ENCODE peak calls at places on chromosomes 13 and 19, in eight cellular contexts. D is AG04450; P is activated naive CD8-positive, alpha-beta T cell treated with anti-CD3 and anti-CD28 coated beads for 36 hours; B is stromal cell of bone marrow; Y is myocyte; C is esophagus squamous epithelium; Q is NCI-H1105 treated with DMSO at 0.1 percent for 48 hours; J is activated CD4-positive, alpha-beta T cell treated with anti-CD3 and anti-CD28 coated beads, Interleukin-2, amount 50 U/mL, for 1 hour. T is an unnamed sample.
A peak's percentile ranks its signal among the peaks of the same experiment; 100 is the strongest.

GRCh38 chr13:34894756-34895155 is 47.3 kb upstream of the NBEA start:
- DNase-seq in D (no peak), P (no peak), B (no peak), Y (no peak), C (no peak), Q (no peak), J (no peak), T (no peak)

GRCh38 chr19:48501446-48501960 is 10.1 kb downstream of the LMTK3 start:
- DNase-seq in D (no peak), P (peak; percentile 67), B (no peak), Y (no peak), C (no peak), Q (peak; percentile 93), J (peak; percentile 56), T (no peak)

GRCh38 chr13:36736119-36736726 is 62.4 kb downstream of the SERTM1 start:
- DNase-seq in D (peak; percentile 37), P (peak; percentile 3), B (peak; percentile 38), Y (peak; percentile 69), C (no peak), Q (peak; percentile 52), J (peak; percentile 21), T (no peak)

GRCh38 chr19:50427997-50428425 is 4.7 kb upstream of the MYBPC2 start:
- DNase-seq in D (peak; percentile 11), P (no peak), B (peak; percentile 54), Y (peak; percentile 74), C (peak; percentile 44), Q (no peak), J (peak; percentile 37), T (no peak)

GRCh38 chr13:59034198-59034597 is 1129.5 kb downstream of the DIAPH3 start:
- DNase-seq in D (no peak), P (no peak), B (no peak), Y (no peak), C (no peak), Q (no peak), J (no peak), T (no peak)

GRCh38 chr13:29925457-29925856 is 75.0 kb upstream of the UBL3 start:
- DNase-seq in D (no peak), P (no peak), B (peak; percentile 92), Y (peak; percentile 79), C (peak; percentile 10), Q (peak; percentile 59), J (no peak), T (peak; percentile 90)

GRCh38 chr13:36352350-36352749 is 6.2 kb upstream of the SPART start:
- DNase-seq in D (no peak), P (no peak), B (no peak), Y (no peak), C (no peak), Q (no peak), J (no peak), T (no peak)

GRCh38 chr13:73465629-73465974 is 406.8 kb downstream of the KLF5 start:
- DNase-seq in D (no peak), P (no peak), B (peak; percentile 1), Y (no peak), C (no peak), Q (no peak), J (no peak), T (no peak)

GRCh38 chr13:107421028-107421427 is 794.3 kb downstream of the LIG4 start:
- DNase-seq in D (peak; percentile 7), P (no peak), B (peak; percentile 57), Y (no peak), C (no peak), Q (no peak), J (no peak), T (no peak)

GRCh38 chr13:47678201-47678963 is 322.7 kb downstream of the SUCLA2 start:
- DNase-seq in D (no peak), P (no peak), B (no peak), Y (no peak), C (no peak), Q (no peak), J (no peak), T (no peak)

GRCh38 chr19:11196406-11197287 is 698 bp downstream of the KANK2 start:
- DNase-seq in D (no peak), P (peak; percentile 14), B (no peak), Y (peak; percentile 67), C (no peak), Q (no peak), J (no peak), T (no peak)

GRCh38 chr13:60334310-60334709 is 62.7 kb upstream of the TDRD3 start:
- DNase-seq in D (no peak), P (no peak), B (no peak), Y (no peak), C (no peak), Q (no peak), J (no peak), T (no peak)

GRCh38 chr13:20860844-20861243 is 41.7 kb downstream of the XPO4 start:
- DNase-seq in D (no peak), P (no peak), B (no peak), Y (no peak), C (no peak), Q (no peak), J (no peak), T (no peak)

GRCh38 chr19:46493236-46494114 is 2.2 kb downstream of the PNMA8B start:
- DNase-seq in D (no peak), P (peak; percentile 40), B (no peak), Y (no peak), C (no peak), Q (no peak), J (peak; percentile 34), T (no peak)

GRCh38 chr19:51089786-51090185 is 7.1 kb upstream of the KLK14 start:
- DNase-seq in D (no peak), P (no peak), B (no peak), Y (no peak), C (no peak), Q (no peak), J (no peak), T (no peak)

GRCh38 chr19:2557093-2557440 is 81.1 kb downstream of the GADD45B start:
- DNase-seq in D (no peak), P (no peak), B (no peak), Y (no peak), C (no peak), Q (no peak), J (no peak), T (no peak)

GRCh38 chr13:105139380-105140285 is 1395.8 kb downstream of the EFNB2 start:
- DNase-seq in D (no peak), P (peak; percentile 60), B (peak; percentile 12), Y (peak; percentile 60), C (peak; percentile 4), Q (peak; percentile 68), J (peak; percentile 40), T (no peak)

GRCh38 chr19:35899547-35900214 is 659 bp downstream of the NFKBID start:
- DNase-seq in D (no peak), P (peak; percentile 89), B (peak; percentile 61), Y (peak; percentile 83), C (peak; percentile 48), Q (peak; percentile 69), J (peak; percentile 88), T (no peak)

GRCh38 chr19:44745386-44745831 is 3.1 kb upstream of the BCL3 start:
- DNase-seq in D (no peak), P (no peak), B (peak; percentile 78), Y (peak; percentile 91), C (no peak), Q (no peak), J (no peak), T (no peak)

GRCh38 chr19:22622901-22623840 is 11.0 kb upstream of the ZNF492 start:
- DNase-seq in D (no peak), P (no peak), B (no peak), Y (no peak), C (no peak), Q (no peak), J (no peak), T (no peak)

GRCh38 chr13:77093735-77094134 is 66.8 kb upstream of the FBXL3 start:
- DNase-seq in D (no peak), P (no peak), B (no peak), Y (no peak), C (no peak), Q (no peak), J (no peak), T (no peak)

GRCh38 chr19:39146686-39147450 is 21.3 kb downstream of the PAK4 start:
- DNase-seq in D (no peak), P (no peak), B (no peak), Y (no peak), C (no peak), Q (no peak), J (no peak), T (no peak)

GRCh38 chr19:16951529-16951928 is 62.7 kb downstream of the F2RL3 start:
- DNase-seq in D (no peak), P (no peak), B (no peak), Y (no peak), C (no peak), Q (peak; percentile 39), J (no peak), T (no peak)

GRCh38 chr19:46828484-46828883 is 22.2 kb downstream of the AP2S1 start:
- DNase-seq in D (no peak), P (peak; percentile 60), B (no peak), Y (no peak), C (no peak), Q (no peak), J (no peak), T (no peak)

GRCh38 chr19:40465025-40465780 is at the start of gene BLVRB:
- DNase-seq in D (no peak), P (no peak), B (peak; percentile 70), Y (peak; percentile 84), C (no peak), Q (no peak), J (no peak), T (no peak)

GRCh38 chr13:43758834-43759233 is 27.9 kb downstream of the ENOX1 start:
- DNase-seq in D (no peak), P (no peak), B (no peak), Y (no peak), C (no peak), Q (no peak), J (no peak), T (no peak)

GRCh38 chr13:41231786-41232185 is 31.6 kb downstream of the MTRF1 start:
- DNase-seq in D (no peak), P (no peak), B (no peak), Y (peak; percentile 38), C (no peak), Q (peak; percentile 71), J (no peak), T (no peak)

GRCh38 chr19:31160346-31160926 is 188.8 kb downstream of the TSHZ3 start:
- DNase-seq in D (peak; percentile 13), P (no peak), B (no peak), Y (peak; percentile 97), C (no peak), Q (no peak), J (no peak), T (no peak)

GRCh38 chr13:24802074-24802473 is 38.1 kb downstream of the RNF17 start:
- DNase-seq in D (no peak), P (no peak), B (no peak), Y (peak; percentile 45), C (no peak), Q (no peak), J (no peak), T (no peak)

GRCh38 chr19:15466851-15467733 is 2.7 kb upstream of the RASAL3 start:
- DNase-seq in D (peak; percentile 32), P (peak; percentile 51), B (no peak), Y (no peak), C (no peak), Q (no peak), J (peak; percentile 52), T (no peak)

GRCh38 chr19:16915135-16915534 is 26.3 kb downstream of the F2RL3 start:
- DNase-seq in D (no peak), P (no peak), B (no peak), Y (no peak), C (no peak), Q (no peak), J (no peak), T (no peak)

GRCh38 chr13:35649162-35649561 is 172.7 kb upstream of the MAB21L1 start:
- DNase-seq in D (no peak), P (no peak), B (peak; percentile 17), Y (no peak), C (no peak), Q (no peak), J (no peak), T (no peak)

GRCh38 chr19:46181386-46181774 is 33.3 kb downstream of the IGFL2 start:
- DNase-seq in D (no peak), P (no peak), B (peak; percentile 36), Y (no peak), C (no peak), Q (no peak), J (no peak), T (no peak)

GRCh38 chr13:49235856-49236431 is 11.8 kb upstream of the CDADC1 start:
- DNase-seq in D (no peak), P (no peak), B (no peak), Y (no peak), C (no peak), Q (no peak), J (no peak), T (no peak)